ENCODE peak calls at places on chromosomes 5 and 9, in eight cellular contexts. A, N, S, D, H, U, W and V are unnamed samples.

GRCh38 chr9:92723801-92724323 is 40.8 kb downstream of the BICD2 start:
- DNase-seq in A (peak), N (no peak), S (no peak), D (no peak), H (no peak), U (no peak), W (no peak), V (peak)

GRCh38 chr5:115324021-115324420 is 27.6 kb upstream of the CCDC112 start:
- DNase-seq in A (no peak), N (no peak), S (no peak), D (no peak), H (no peak), U (no peak), W (no peak), V (no peak)

GRCh38 chr9:129602598-129603415 is 18.1 kb downstream of the C9orf50 start:
- DNase-seq in A (peak), N (no peak), S (no peak), D (no peak), H (peak), U (no peak), W (no peak), V (no peak)

GRCh38 chr9:71179183-71179582 is 57.8 kb upstream of the TRPM3 start:
- DNase-seq in A (no peak), N (no peak), S (no peak), D (no peak), H (no peak), U (no peak), W (no peak), V (no peak)

GRCh38 chr5:173802670-173803165 is 85.4 kb upstream of the CPEB4 start:
- DNase-seq in A (peak), N (peak), S (no peak), D (no peak), H (peak), U (no peak), W (peak), V (no peak)

GRCh38 chr9:6956796-6957355 is 199.1 kb downstream of the KDM4C start:
- DNase-seq in A (no peak), N (no peak), S (no peak), D (no peak), H (no peak), U (no peak), W (no peak), V (no peak)

GRCh38 chr5:13972029-13972428 is 27.5 kb upstream of the DNAH5 start:
- DNase-seq in A (no peak), N (no peak), S (no peak), D (no peak), H (no peak), U (no peak), W (no peak), V (no peak)

GRCh38 chr9:92501671-92502393 is 19.5 kb upstream of the ASPN start:
- DNase-seq in A (no peak), N (peak), S (no peak), D (no peak), H (peak), U (no peak), W (no peak), V (no peak)

GRCh38 chr5:170420809-170421412 is 31.7 kb upstream of the KCNMB1 start:
- DNase-seq in A (no peak), N (peak), S (peak), D (peak), H (peak), U (peak), W (no peak), V (no peak)

GRCh38 chr5:28516657-28517175 is 1478.3 kb upstream of the CDH9 start:
- DNase-seq in A (no peak), N (no peak), S (no peak), D (no peak), H (no peak), U (peak), W (no peak), V (no peak)

GRCh38 chr9:38486837-38487236 is 62.6 kb upstream of the IGFBPL1 start:
- DNase-seq in A (no peak), N (no peak), S (no peak), D (no peak), H (no peak), U (no peak), W (no peak), V (no peak)

GRCh38 chr5:77936365-77936693 is 160.2 kb upstream of the TBCA start:
- DNase-seq in A (no peak), N (no peak), S (no peak), D (no peak), H (no peak), U (no peak), W (no peak), V (no peak)

GRCh38 chr5:109739741-109740140 is 50.0 kb downstream of the MAN2A1 start:
- DNase-seq in A (no peak), N (no peak), S (no peak), D (no peak), H (no peak), U (peak), W (no peak), V (no peak)

GRCh38 chr5:81779125-81779934 is 28.4 kb upstream of the SSBP2 start:
- DNase-seq in A (peak), N (no peak), S (peak), D (peak), H (peak), U (peak), W (peak), V (no peak)

GRCh38 chr5:109413463-109413862 is 3.7 kb upstream of the PJA2 start:
- DNase-seq in A (no peak), N (no peak), S (no peak), D (no peak), H (no peak), U (peak), W (no peak), V (no peak)

GRCh38 chr5:9194509-9194908 is 351.4 kb downstream of the SEMA5A start:
- DNase-seq in A (no peak), N (no peak), S (no peak), D (no peak), H (no peak), U (peak), W (no peak), V (no peak)

GRCh38 chr9:82332018-82332773 is 343.6 kb downstream of the SPATA31D1 start:
- DNase-seq in A (no peak), N (peak), S (no peak), D (no peak), H (no peak), U (peak), W (no peak), V (no peak)

GRCh38 chr5:145829708-145830361 is 5.3 kb downstream of the PRELID2 start:
- DNase-seq in A (no peak), N (no peak), S (no peak), D (no peak), H (no peak), U (no peak), W (no peak), V (no peak)

GRCh38 chr5:125269926-125270325 is 523.5 kb upstream of the ZNF608 start:
- DNase-seq in A (no peak), N (no peak), S (no peak), D (no peak), H (no peak), U (no peak), W (no peak), V (no peak)

GRCh38 chr5:32275421-32275765 is 37.3 kb downstream of the MTMR12 start:
- DNase-seq in A (no peak), N (no peak), S (no peak), D (no peak), H (no peak), U (no peak), W (no peak), V (no peak)

GRCh38 chr9:86800681-86801080 is 146.6 kb downstream of the GAS1 start:
- DNase-seq in A (no peak), N (no peak), S (no peak), D (no peak), H (no peak), U (no peak), W (no peak), V (no peak)

GRCh38 chr5:25694805-25695204 is 1050.0 kb upstream of the CDH10 start:
- DNase-seq in A (no peak), N (no peak), S (no peak), D (peak), H (no peak), U (no peak), W (no peak), V (no peak)

GRCh38 chr5:78618303-78618702 is 30.3 kb downstream of the LHFPL2 start:
- DNase-seq in A (no peak), N (no peak), S (no peak), D (no peak), H (no peak), U (no peak), W (no peak), V (no peak)

GRCh38 chr5:1468247-1468612 is 23.0 kb upstream of the SLC6A3 start:
- DNase-seq in A (no peak), N (no peak), S (no peak), D (peak), H (no peak), U (no peak), W (peak), V (no peak)

GRCh38 chr9:86098793-86099694 is at the start of gene GOLM1:
- DNase-seq in A (peak), N (peak), S (peak), D (no peak), H (peak), U (peak), W (peak), V (no peak)

GRCh38 chr9:72856985-72857631 is 95.7 kb downstream of the ALDH1A1 start:
- DNase-seq in A (no peak), N (peak), S (peak), D (no peak), H (peak), U (peak), W (no peak), V (no peak)

GRCh38 chr5:133456933-133457402 is 155.4 kb downstream of the FSTL4 start:
- DNase-seq in A (no peak), N (no peak), S (no peak), D (no peak), H (peak), U (no peak), W (peak), V (no peak)

GRCh38 chr5:122896598-122897282 is 51.3 kb downstream of the SNX24 start:
- DNase-seq in A (no peak), N (no peak), S (no peak), D (no peak), H (no peak), U (peak), W (no peak), V (no peak)

GRCh38 chr5:122902263-122902662 is 56.9 kb downstream of the SNX24 start:
- DNase-seq in A (no peak), N (no peak), S (no peak), D (no peak), H (no peak), U (no peak), W (no peak), V (no peak)

GRCh38 chr5:122901346-122901745 is 55.9 kb downstream of the SNX24 start:
- DNase-seq in A (no peak), N (no peak), S (no peak), D (no peak), H (no peak), U (no peak), W (no peak), V (no peak)

GRCh38 chr5:122895141-122895540 is 49.7 kb downstream of the SNX24 start:
- DNase-seq in A (no peak), N (no peak), S (no peak), D (no peak), H (no peak), U (no peak), W (no peak), V (no peak)

DNA sequence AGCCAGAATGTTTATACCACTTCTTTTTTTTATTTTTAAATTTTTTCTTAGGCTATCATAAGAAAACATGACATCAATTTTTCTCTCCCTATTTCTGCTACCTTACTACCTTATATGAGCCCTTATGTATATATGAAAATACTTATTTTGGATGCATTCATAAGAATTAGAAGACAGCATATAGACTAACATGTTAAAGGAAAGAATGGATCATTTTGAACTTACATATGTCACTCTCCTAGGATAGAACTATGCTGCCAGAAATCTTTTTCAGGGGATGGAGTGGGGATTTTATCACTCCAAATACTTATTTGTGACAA is 51.8 kb downstream of the SNX24 start:
- DNase-seq in A (no peak), N (no peak), S (no peak), D (no peak), H (no peak), U (no peak), W (no peak), V (no peak)
- TF ChIP-seq CTCF in A (no peak), N (no peak), S (no peak), D (no peak), H (no peak), U (no peak), W (no peak), V (no peak)

DNA sequence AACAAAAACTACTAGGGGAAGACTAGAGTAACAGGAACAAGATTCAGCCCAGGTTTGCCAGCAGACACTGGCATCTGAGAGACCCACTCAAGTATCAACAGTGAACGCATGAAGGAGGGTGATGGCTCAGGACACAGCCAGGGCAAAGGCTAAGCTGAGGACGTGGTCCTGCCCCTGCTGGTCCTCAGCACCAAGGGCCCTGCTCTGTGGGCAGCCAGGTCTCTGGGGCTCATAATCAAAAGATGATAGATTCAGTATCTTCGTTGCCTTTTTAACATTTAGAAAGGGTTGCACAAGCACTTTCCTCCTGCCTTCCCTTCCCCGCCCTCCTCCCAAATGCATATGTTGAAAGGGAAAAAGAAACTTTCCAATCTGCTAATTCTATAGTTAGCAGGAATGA is 31.5 kb downstream of the MACROH2A1 start:
- DNase-seq in A (no peak), N (no peak), S (no peak), D (no peak), H (no peak), U (no peak), W (no peak), V (no peak)
- H3K4me3 ChIP-seq in A (no peak), N (no peak), S (no peak), D (no peak), H (no peak), U (no peak), W (no peak), V (no peak)

DNA sequence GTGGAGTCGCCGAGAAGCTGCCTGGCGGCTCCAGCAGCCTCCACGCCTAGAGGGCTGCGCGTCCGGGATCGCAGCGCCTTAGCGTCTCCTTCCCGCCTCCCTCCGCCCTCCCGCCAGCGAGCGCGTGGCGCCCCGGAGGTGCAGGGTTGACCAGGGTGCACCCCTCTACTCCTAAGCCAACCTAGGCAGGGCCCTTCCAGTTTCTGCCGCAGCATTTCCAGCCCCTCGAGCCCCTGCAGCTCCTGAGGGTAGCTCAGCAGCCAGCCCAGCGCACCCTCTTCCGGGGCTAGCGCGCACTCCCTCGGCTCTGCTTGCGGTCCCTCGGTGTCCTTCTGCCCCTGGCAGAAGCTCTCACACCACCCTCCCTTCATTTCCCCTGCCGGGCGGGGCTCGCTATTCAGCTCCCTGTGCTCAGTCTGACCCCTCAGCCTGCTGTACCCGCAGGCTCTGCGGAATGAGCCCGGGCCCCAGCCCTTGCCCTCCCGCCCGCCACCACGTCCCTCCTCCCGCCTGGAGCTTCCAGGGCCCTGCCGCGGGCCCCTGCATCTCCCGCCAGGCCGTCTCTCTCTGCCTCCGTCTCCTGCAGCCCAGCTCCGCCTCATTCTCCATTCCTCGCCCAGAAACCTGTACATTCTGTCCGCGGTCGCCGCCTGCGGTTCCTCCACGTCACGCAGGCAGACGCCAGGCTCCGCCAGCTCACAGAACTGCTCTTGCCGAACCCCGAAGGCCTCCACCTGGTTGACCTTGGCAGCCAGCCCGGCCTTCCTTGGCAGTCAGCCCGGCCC is 61.8 kb downstream of the SPATA31C2 start:
- DNase-seq in A (peak), N (peak), S (peak), D (peak), H (peak), U (peak), W (peak), V (no peak)
- TF ChIP-seq CTCF in A (no peak), N (peak), S (peak), D (no peak), H (no peak), U (no peak), W (no peak), V (no peak)

DNA sequence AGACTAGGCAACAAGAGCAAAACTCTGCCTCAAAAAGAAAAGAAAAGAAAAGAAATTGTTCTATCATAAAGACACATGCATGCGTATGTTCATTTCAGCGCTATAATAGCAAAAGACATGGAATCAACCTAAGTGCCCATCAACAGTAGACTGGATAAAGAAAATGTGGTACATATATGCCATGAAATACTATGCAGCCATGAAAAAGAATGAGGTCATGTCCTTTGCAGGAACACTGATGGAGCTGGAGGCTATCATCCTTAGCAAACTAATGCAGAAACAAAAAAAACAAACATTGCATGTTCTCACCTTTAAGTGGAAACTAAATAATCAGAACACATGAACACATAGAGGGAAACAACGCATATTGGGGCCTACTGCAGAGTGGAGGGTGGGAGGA is 6.3 kb upstream of the ZNF883 start:
- DNase-seq in A (no peak), N (no peak), S (no peak), D (no peak), H (no peak), U (no peak), W (no peak), V (no peak)
- H3K4me3 ChIP-seq in A (no peak), N (no peak), S (no peak), D (no peak), H (no peak), U (no peak), W (no peak), V (no peak)